ENCODE peak calls at places on chromosome 13, in seven cellular contexts. R is thoracic aorta; Y is fibroblast of lung; V is CD8-positive, alpha-beta T cell; O is psoas muscle; Z is GM12878; M is prostate gland. P is an unnamed sample.

GRCh38 chr13:41660426-41660825 is 203.1 kb downstream of the RGCC start:
- DNase-seq in O (no peak), V (no peak), Z (no peak), M (no peak), Y (no peak), R (no peak), P (no peak)

GRCh38 chr13:62483774-62484173 is 1068.1 kb upstream of the PCDH20 start:
- DNase-seq in V (no peak), M (no peak), Y (peak; percentile 21), R (no peak), O (no peak), Z (no peak), P (no peak)

GRCh38 chr13:66618702-66619101 is 611.4 kb downstream of the PCDH9 start:
- DNase-seq in R (no peak), Y (peak; percentile 46), V (no peak), Z (no peak), M (no peak), O (no peak), P (no peak)

GRCh38 chr13:97492684-97493371 is 58.9 kb downstream of the RAP2A start:
- DNase-seq in V (no peak), R (no peak), Z (no peak), M (no peak), O (no peak), Y (no peak), P (no peak)

GRCh38 chr13:39374741-39375189 is 228.2 kb downstream of the LHFPL6 start:
- DNase-seq in M (no peak), V (no peak), R (no peak), Z (no peak), Y (peak; percentile 12), O (no peak), P (no peak)

GRCh38 chr13:38166121-38166520 is 183.5 kb upstream of the UFM1 start:
- DNase-seq in Z (no peak), Y (peak; percentile 50), R (no peak), M (no peak), V (no peak), O (no peak), P (peak; percentile 2)

GRCh38 chr13:42246541-42246940 is 25.4 kb upstream of the AKAP11 start:
- DNase-seq in R (no peak), M (no peak), V (no peak), Y (no peak), O (no peak), Z (no peak), P (no peak)

GRCh38 chr13:66139701-66140100 is 1090.4 kb downstream of the PCDH9 start:
- DNase-seq in Z (no peak), R (no peak), O (no peak), M (no peak), Y (no peak), V (no peak), P (no peak)

GRCh38 chr13:26847281-26847680 is 86.7 kb upstream of the GPR12 start:
- DNase-seq in Z (no peak), R (no peak), V (no peak), Y (no peak), M (no peak), O (no peak), P (no peak)

GRCh38 chr13:38372818-38373217 is 23.2 kb downstream of the UFM1 start:
- DNase-seq in M (no peak), R (no peak), O (no peak), Y (no peak), Z (no peak), V (no peak), P (no peak)

GRCh38 chr13:89721216-89721615 is 1626.3 kb upstream of the MIR17HG start:
- DNase-seq in V (no peak), R (no peak), M (no peak), Z (no peak), Y (no peak), O (no peak), P (no peak)
- H3K27ac ChIP-seq in V (no peak overlapping the region), R (no peak overlapping the region), M (no peak overlapping the region), Z (no peak overlapping the region), Y (no peak overlapping the region), O (no peak overlapping the region), P (no peak overlapping the region)

DNA sequence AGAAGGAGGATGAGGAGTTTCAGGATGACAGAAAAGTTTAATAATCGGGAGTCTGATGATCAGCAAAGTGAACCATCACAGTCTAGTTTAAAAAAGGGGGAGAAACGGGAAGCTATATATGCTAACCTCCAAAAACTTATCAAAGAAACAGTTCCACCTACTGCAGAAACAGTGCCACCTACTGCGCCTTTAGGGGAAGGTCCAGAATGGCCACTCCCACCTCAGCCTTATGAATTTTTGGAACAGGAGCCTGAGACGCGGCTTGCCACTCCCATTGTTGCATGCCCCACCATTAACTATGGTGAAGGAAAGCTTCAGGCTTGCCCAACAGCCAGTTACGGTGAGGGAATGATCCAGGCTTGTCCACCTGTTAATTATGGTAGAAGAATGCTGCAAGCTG is 929.0 kb downstream of the SLITRK6 start:
- DNase-seq in V (no peak), Y (no peak), Z (no peak), O (no peak), M (no peak), R (no peak), P (no peak)
- TF ChIP-seq CTCF in V (no peak), Y (no peak), Z (peak; percentile 28), O (no peak), M (no peak), R (no peak), P (peak; percentile 18)

GRCh38 chr13:113004126-113004525 is 35.1 kb downstream of the MCF2L start:
- DNase-seq in R (no peak), Z (no peak), V (no peak), M (no peak), Y (no peak), O (no peak), P (no peak)

GRCh38 chr13:113002891-113003290 is 33.9 kb downstream of the MCF2L start:
- DNase-seq in M (no peak), Z (no peak), Y (no peak), V (no peak), O (no peak), R (no peak), P (no peak)

GRCh38 chr13:113001251-113002140 is 32.5 kb downstream of the MCF2L start:
- DNase-seq in Z (no peak), V (no peak), Y (peak; percentile 17), O (no peak), M (peak; percentile 79), R (no peak), P (peak; percentile 5)

GRCh38 chr13:113000575-113000974 is 31.6 kb downstream of the MCF2L start:
- DNase-seq in Y (no peak), M (no peak), R (no peak), Z (no peak), V (no peak), O (no peak), P (no peak)

DNA sequence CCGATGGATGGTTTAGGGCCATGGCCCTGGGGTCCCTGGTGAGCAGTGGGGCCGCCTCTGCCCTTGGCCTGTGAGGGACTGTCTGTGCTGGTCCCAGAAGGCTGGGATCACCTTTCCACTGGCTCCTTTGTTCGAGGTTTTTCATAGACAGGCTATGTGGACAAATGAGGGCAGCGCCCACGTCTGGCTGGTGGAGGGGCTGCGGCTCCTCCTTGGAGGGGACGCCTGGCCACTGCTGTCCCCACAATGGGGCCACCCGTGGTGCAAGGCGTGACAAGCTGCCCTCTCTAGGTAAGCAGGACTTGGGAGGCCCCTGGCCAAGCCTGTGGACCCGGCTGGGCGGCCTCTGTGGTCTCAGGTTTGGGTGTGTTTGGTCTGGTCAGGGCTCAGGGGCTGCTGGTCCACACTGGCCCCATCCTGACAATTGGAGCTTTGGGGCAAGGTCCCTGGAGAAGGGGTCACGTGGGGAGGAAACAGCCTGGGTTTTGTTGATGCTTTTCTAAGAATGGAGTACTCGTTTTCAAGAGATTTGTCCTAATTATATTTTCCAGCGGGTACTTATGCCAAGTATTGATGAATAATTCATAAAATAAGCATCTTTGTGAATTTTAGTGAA is 33.3 kb downstream of the MCF2L start:
- DNase-seq in R (no peak), Z (no peak), V (no peak), M (no peak), O (no peak), Y (no peak), P (no peak)
- H3K27me3 ChIP-seq in R (no peaks in the 10 kb centered on the region), Z (no peaks in the 10 kb centered on the region), V (no peaks in the 10 kb centered on the region), M (no peaks in the 10 kb centered on the region), O (no peaks in the 10 kb centered on the region), Y (peaks cover 12% of the 10 kb centered on the region), P (peaks cover 20% of the 10 kb centered on the region)

GRCh38 chr13:20431687-20432384 is 93.8 kb downstream of the CRYL1 start:
- DNase-seq in V (no peak), Y (no peak), M (no peak), Z (no peak), R (no peak), O (no peak), P (no peak)
- H3K27ac ChIP-seq in V (no peak overlapping the region), Y (no peak overlapping the region), M (no peak overlapping the region), Z (no peak overlapping the region), R (no peak overlapping the region), O (no peak overlapping the region), P (no peak overlapping the region)

GRCh38 chr13:110107568-110108347 is 199.2 kb downstream of the COL4A1 start:
- DNase-seq in M (no peak), Z (no peak), V (no peak), R (no peak), Y (no peak), O (no peak), P (no peak)

GRCh38 chr13:110109140-110109783 is 197.7 kb downstream of the COL4A1 start:
- DNase-seq in Y (no peak), M (no peak), O (no peak), Z (no peak), R (no peak), V (no peak), P (no peak)

GRCh38 chr13:110106726-110107125 is 200.2 kb downstream of the COL4A1 start:
- DNase-seq in O (no peak), Z (no peak), M (no peak), R (no peak), Y (peak; percentile 39), V (no peak), P (no peak)

GRCh38 chr13:110109910-110110309 is 197.0 kb downstream of the COL4A1 start:
- DNase-seq in V (no peak), O (peak; percentile 92), Z (no peak), Y (peak; percentile 96), R (peak; percentile 38), M (no peak), P (peak; percentile 90)

GRCh38 chr13:110108348-110109139 is 198.4 kb downstream of the COL4A1 start:
- DNase-seq in Y (peak; percentile 86), O (peak; percentile 86), R (peak; percentile 53), M (peak; percentile 74), Z (no peak), V (no peak), P (peak; percentile 87)
- TF ChIP-seq CTCF in Y (peak; percentile 90), O (peak; percentile 61), R (peak; percentile 70), M (no peak), Z (peak; percentile 74), V (no peak), P (peak; percentile 89)

GRCh38 chr13:43946281-43946680 is 66.6 kb downstream of the LACC1 start:
- DNase-seq in Y (peak; percentile 55), Z (no peak), V (no peak), M (no peak), O (no peak), R (no peak), P (no peak)
- H3K27me3 ChIP-seq in Y (peaks cover 8% of the 10 kb centered on the region), Z (peaks cover 2% of the 10 kb centered on the region), V (peaks cover 4% of the 10 kb centered on the region), M (no peaks in the 10 kb centered on the region), O (peaks cover 3% of the 10 kb centered on the region), R (no peaks in the 10 kb centered on the region), P (no peaks in the 10 kb centered on the region)

P was measured in brain microvascular endothelial cell.